ENCODE peak calls at places on chromosomes 5 and 9, in nine cellular contexts. C, U, E, P, K, S, W, F and B are unnamed samples.
A peak's percentile ranks its signal among the peaks of the same experiment; 100 is the strongest.

GRCh38 chr9:15306068-15306756 is 804 bp downstream of the TTC39B start:
- DNase-seq in C (peak; percentile 8), U (peak; percentile 79), E (peak; percentile 7), P (no peak), K (peak; percentile 73), S (peak; percentile 67), W (peak; percentile 40), F (peak; percentile 38), B (peak; percentile 78)

GRCh38 chr9:129761293-129761900 is 8.6 kb upstream of the PTGES start:
- DNase-seq in C (no peak), U (peak; percentile 65), E (no peak), P (no peak), K (no peak), S (peak; percentile 73), W (no peak), F (peak; percentile 76), B (peak; percentile 66)

GRCh38 chr9:98172604-98173003 is 19.8 kb downstream of the CORO2A start:
- DNase-seq in C (no peak), U (no peak), E (peak; percentile 47), P (no peak), K (peak; percentile 49), S (no peak), W (no peak), F (no peak), B (no peak)

GRCh38 chr5:126124706-126125345 is 298.4 kb upstream of the GRAMD2B start:
- DNase-seq in C (no peak), U (no peak), E (peak; percentile 82), P (no peak), K (peak; percentile 16), S (no peak), W (no peak), F (no peak), B (no peak)

GRCh38 chr5:13816126-13816525 is 128.4 kb downstream of the DNAH5 start:
- DNase-seq in C (no peak), U (no peak), E (no peak), P (no peak), K (no peak), S (no peak), W (no peak), F (no peak), B (no peak)

GRCh38 chr5:117731445-117731844 is 1156.8 kb upstream of the SEMA6A start:
- DNase-seq in C (no peak), U (no peak), E (no peak), P (no peak), K (no peak), S (no peak), W (no peak), F (no peak), B (no peak)

GRCh38 chr9:27433599-27434325 is 90.3 kb upstream of the IFNK start:
- DNase-seq in C (no peak), U (no peak), E (no peak), P (no peak), K (peak; percentile 43), S (no peak), W (no peak), F (no peak), B (no peak)

GRCh38 chr9:104991144-104991953 is 63.4 kb upstream of the ABCA1 start:
- DNase-seq in C (peak; percentile 65), U (peak; percentile 91), E (peak; percentile 89), P (peak; percentile 96), K (peak; percentile 91), S (peak; percentile 96), W (peak; percentile 79), F (peak; percentile 93), B (peak; percentile 95)

GRCh38 chr5:45507174-45507573 is 189.0 kb downstream of the HCN1 start:
- DNase-seq in C (no peak), U (no peak), E (no peak), P (no peak), K (peak; percentile 11), S (no peak), W (no peak), F (no peak), B (no peak)

GRCh38 chr9:113562653-113563381 is 99.3 kb downstream of the RGS3 start:
- DNase-seq in C (no peak), U (no peak), E (no peak), P (no peak), K (no peak), S (no peak), W (no peak), F (no peak), B (no peak)

GRCh38 chr9:135591491-135592330 is 30.2 kb downstream of the PAEP start:
- DNase-seq in C (no peak), U (no peak), E (no peak), P (no peak), K (no peak), S (peak; percentile 50), W (no peak), F (no peak), B (no peak)

GRCh38 chr5:61048534-61048933 is 103.5 kb downstream of the NDUFAF2 start:
- DNase-seq in C (no peak), U (no peak), E (peak; percentile 67), P (no peak), K (no peak), S (no peak), W (peak; percentile 83), F (no peak), B (no peak)